ENCODE peak calls at places on chromosomes 4 and X, in eight cellular contexts. One of them, this sample, is unnamed.

GRCh38 chr4:95445251-95445650 is 103.5 kb downstream of the UNC5C start:
- DNase-seq in transverse colon: no peak
- DNase-seq in body of pancreas: no peak
- DNase-seq in keratinocyte: no peak
- DNase-seq in naive thymus-derived CD4-positive, alpha-beta T cell: no peak
- DNase-seq in ovary: no peak
- DNase-seq in WERI-Rb-1: no peak
- DNase-seq in lower lobe of right lung: no peak
- DNase-seq in this sample: no peak

GRCh38 chrX:72048515-72049455 is 82.9 kb downstream of the RTL5 start:
- DNase-seq in transverse colon: peak
- DNase-seq in WERI-Rb-1: peak
- DNase-seq in body of pancreas: no peak
- DNase-seq in ovary: no peak
- DNase-seq in keratinocyte: no peak
- DNase-seq in naive thymus-derived CD4-positive, alpha-beta T cell: peak
- DNase-seq in lower lobe of right lung: no peak
- DNase-seq in this sample: no peak

GRCh38 chr4:112234952-112235609 is 3.5 kb downstream of the AP1AR start:
- DNase-seq in ovary: peak
- DNase-seq in naive thymus-derived CD4-positive, alpha-beta T cell: peak
- DNase-seq in keratinocyte: peak
- DNase-seq in lower lobe of right lung: no peak
- DNase-seq in WERI-Rb-1: peak
- DNase-seq in body of pancreas: peak
- DNase-seq in transverse colon: peak
- DNase-seq in this sample: peak

GRCh38 chr4:61505773-61506640 is 305.9 kb downstream of the ADGRL3 start:
- DNase-seq in keratinocyte: no peak
- DNase-seq in ovary: no peak
- DNase-seq in naive thymus-derived CD4-positive, alpha-beta T cell: no peak
- DNase-seq in lower lobe of right lung: no peak
- DNase-seq in transverse colon: no peak
- DNase-seq in WERI-Rb-1: no peak
- DNase-seq in body of pancreas: no peak
- DNase-seq in this sample: peak

GRCh38 chrX:112368371-112368770 is 285.8 kb upstream of the TRPC5 start:
- DNase-seq in WERI-Rb-1: peak
- DNase-seq in body of pancreas: no peak
- DNase-seq in naive thymus-derived CD4-positive, alpha-beta T cell: no peak
- DNase-seq in keratinocyte: no peak
- DNase-seq in lower lobe of right lung: no peak
- DNase-seq in transverse colon: no peak
- DNase-seq in ovary: no peak
- DNase-seq in this sample: peak

GRCh38 chr4:7828011-7828720 is 111.5 kb downstream of the AFAP1 start:
- DNase-seq in keratinocyte: no peak
- DNase-seq in transverse colon: peak
- DNase-seq in WERI-Rb-1: no peak
- DNase-seq in ovary: peak
- DNase-seq in body of pancreas: peak
- DNase-seq in naive thymus-derived CD4-positive, alpha-beta T cell: no peak
- DNase-seq in lower lobe of right lung: peak
- DNase-seq in this sample: no peak

GRCh38 chr4:83305187-83305586 is 20.6 kb upstream of the COQ2 start:
- DNase-seq in keratinocyte: no peak
- DNase-seq in body of pancreas: no peak
- DNase-seq in WERI-Rb-1: no peak
- DNase-seq in ovary: no peak
- DNase-seq in transverse colon: no peak
- DNase-seq in naive thymus-derived CD4-positive, alpha-beta T cell: no peak
- DNase-seq in lower lobe of right lung: no peak
- DNase-seq in this sample: no peak

GRCh38 chr4:183326853-183327252 is 4.6 kb upstream of the CLDN24 start:
- DNase-seq in lower lobe of right lung: no peak
- DNase-seq in ovary: no peak
- DNase-seq in body of pancreas: no peak
- DNase-seq in WERI-Rb-1: no peak
- DNase-seq in naive thymus-derived CD4-positive, alpha-beta T cell: no peak
- DNase-seq in transverse colon: no peak
- DNase-seq in keratinocyte: no peak
- DNase-seq in this sample: no peak

GRCh38 chrX:12153741-12154140 is 15.5 kb downstream of the FRMPD4 start:
- DNase-seq in lower lobe of right lung: no peak
- DNase-seq in keratinocyte: no peak
- DNase-seq in WERI-Rb-1: no peak
- DNase-seq in body of pancreas: no peak
- DNase-seq in ovary: no peak
- DNase-seq in naive thymus-derived CD4-positive, alpha-beta T cell: no peak
- DNase-seq in transverse colon: no peak
- DNase-seq in this sample: no peak

GRCh38 chrX:39811391-39811790 is 286.4 kb downstream of the BCOR start:
- DNase-seq in WERI-Rb-1: peak
- DNase-seq in keratinocyte: no peak
- DNase-seq in lower lobe of right lung: no peak
- DNase-seq in ovary: no peak
- DNase-seq in body of pancreas: peak
- DNase-seq in naive thymus-derived CD4-positive, alpha-beta T cell: no peak
- DNase-seq in transverse colon: no peak
- DNase-seq in this sample: peak

GRCh38 chr4:54363037-54363436 is 133.9 kb downstream of the PDGFRA start:
- DNase-seq in transverse colon: no peak
- DNase-seq in keratinocyte: no peak
- DNase-seq in naive thymus-derived CD4-positive, alpha-beta T cell: no peak
- DNase-seq in body of pancreas: no peak
- DNase-seq in WERI-Rb-1: no peak
- DNase-seq in ovary: no peak
- DNase-seq in lower lobe of right lung: no peak
- DNase-seq in this sample: no peak

GRCh38 chrX:153372949-153373348 is 28.2 kb downstream of the PNMA6E start:
- DNase-seq in naive thymus-derived CD4-positive, alpha-beta T cell: no peak
- DNase-seq in body of pancreas: no peak
- DNase-seq in ovary: no peak
- DNase-seq in transverse colon: no peak
- DNase-seq in keratinocyte: no peak
- DNase-seq in WERI-Rb-1: no peak
- DNase-seq in lower lobe of right lung: no peak
- DNase-seq in this sample: no peak

GRCh38 chr4:186982160-186982559 is 258.5 kb upstream of the FAT1 start:
- DNase-seq in naive thymus-derived CD4-positive, alpha-beta T cell: no peak
- DNase-seq in WERI-Rb-1: no peak
- DNase-seq in body of pancreas: no peak
- DNase-seq in lower lobe of right lung: no peak
- DNase-seq in ovary: no peak
- DNase-seq in keratinocyte: no peak
- DNase-seq in transverse colon: no peak
- DNase-seq in this sample: no peak

DNA sequence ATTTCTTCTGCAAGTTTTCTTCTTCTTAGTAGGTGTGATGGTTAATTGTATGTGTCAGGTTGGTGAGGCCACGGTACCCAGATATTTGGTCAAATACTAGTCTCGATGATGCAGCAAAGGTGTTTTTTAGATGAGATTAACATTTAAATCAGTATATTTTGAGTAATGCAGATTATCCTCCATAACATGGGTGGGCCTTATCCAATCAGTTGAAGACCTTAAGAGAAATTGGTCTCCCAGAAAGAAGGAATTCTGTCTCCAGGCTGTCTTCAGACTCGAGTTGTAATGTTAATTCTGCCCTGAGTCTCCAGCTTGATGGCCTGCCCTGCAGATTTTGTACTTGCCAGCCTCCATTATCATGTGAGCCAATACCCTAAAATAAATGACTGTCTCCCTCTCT is 122.5 kb upstream of the TSPAN5 start:
- DNase-seq in transverse colon: no peak
- DNase-seq in ovary: no peak
- DNase-seq in naive thymus-derived CD4-positive, alpha-beta T cell: no peak
- DNase-seq in body of pancreas: no peak
- DNase-seq in keratinocyte: no peak
- DNase-seq in lower lobe of right lung: no peak
- DNase-seq in WERI-Rb-1: no peak
- DNase-seq in this sample: no peak
- H3K27ac ChIP-seq in transverse colon: no peak
- H3K27ac ChIP-seq in ovary: no peak
- H3K27ac ChIP-seq in naive thymus-derived CD4-positive, alpha-beta T cell: no peak
- H3K27ac ChIP-seq in body of pancreas: no peak
- H3K27ac ChIP-seq in keratinocyte: no peak
- H3K27ac ChIP-seq in lower lobe of right lung: no peak
- H3K27ac ChIP-seq in WERI-Rb-1: no peak
- H3K27ac ChIP-seq in this sample: no peak

DNA sequence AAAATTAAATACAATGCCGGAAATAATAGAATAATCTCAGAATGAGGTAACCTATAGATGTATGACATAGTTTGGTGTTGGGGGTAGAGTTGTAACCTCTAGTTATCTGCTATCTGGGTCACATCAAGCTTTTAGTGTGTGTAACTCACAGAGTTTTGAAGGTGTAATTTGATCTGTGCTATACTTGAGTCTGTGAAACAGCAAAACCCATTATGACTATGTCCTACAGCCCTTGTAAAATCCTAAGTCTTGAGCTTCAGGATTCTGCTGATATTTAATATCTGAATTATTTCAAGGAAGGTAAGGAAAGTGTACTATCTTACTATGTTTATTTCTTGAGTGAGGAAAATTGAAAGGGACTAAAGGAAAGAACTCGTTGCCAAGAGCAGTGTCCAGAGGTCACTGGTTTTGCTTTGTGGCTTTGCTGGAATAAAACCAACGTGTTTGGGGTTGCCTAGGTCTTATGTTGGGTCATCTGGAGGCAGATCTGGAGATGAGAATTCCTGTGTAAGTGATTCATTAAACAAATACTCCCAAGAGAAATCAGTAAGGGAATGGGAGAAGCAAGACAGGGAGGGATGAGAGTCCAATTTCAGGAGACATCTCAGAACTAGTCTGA is 107.8 kb upstream of the CBLL2 start:
- DNase-seq in naive thymus-derived CD4-positive, alpha-beta T cell: no peak
- DNase-seq in ovary: no peak
- DNase-seq in lower lobe of right lung: no peak
- DNase-seq in transverse colon: no peak
- DNase-seq in body of pancreas: no peak
- DNase-seq in WERI-Rb-1: no peak
- DNase-seq in keratinocyte: no peak
- DNase-seq in this sample: no peak
- H3K27ac ChIP-seq in naive thymus-derived CD4-positive, alpha-beta T cell: no peak
- H3K27ac ChIP-seq in ovary: no peak
- H3K27ac ChIP-seq in lower lobe of right lung: no peak
- H3K27ac ChIP-seq in transverse colon: no peak
- H3K27ac ChIP-seq in body of pancreas: no peak
- H3K27ac ChIP-seq in WERI-Rb-1: no peak
- H3K27ac ChIP-seq in keratinocyte: no peak
- H3K27ac ChIP-seq in this sample: no peak

GRCh38 chr4:101050836-101051205 is 296.5 kb downstream of the PPP3CA start:
- DNase-seq in ovary: no peak
- DNase-seq in keratinocyte: no peak
- DNase-seq in body of pancreas: no peak
- DNase-seq in naive thymus-derived CD4-positive, alpha-beta T cell: no peak
- DNase-seq in WERI-Rb-1: no peak
- DNase-seq in transverse colon: no peak
- DNase-seq in lower lobe of right lung: no peak
- DNase-seq in this sample: no peak

GRCh38 chr4:101050088-101050835 is 297.1 kb downstream of the PPP3CA start:
- DNase-seq in transverse colon: no peak
- DNase-seq in lower lobe of right lung: no peak
- DNase-seq in body of pancreas: no peak
- DNase-seq in ovary: no peak
- DNase-seq in WERI-Rb-1: no peak
- DNase-seq in naive thymus-derived CD4-positive, alpha-beta T cell: no peak
- DNase-seq in keratinocyte: no peak
- DNase-seq in this sample: no peak

GRCh38 chr4:101044766-101045165 is 302.6 kb downstream of the PPP3CA start:
- DNase-seq in body of pancreas: no peak
- DNase-seq in keratinocyte: no peak
- DNase-seq in transverse colon: no peak
- DNase-seq in ovary: no peak
- DNase-seq in naive thymus-derived CD4-positive, alpha-beta T cell: no peak
- DNase-seq in lower lobe of right lung: no peak
- DNase-seq in WERI-Rb-1: no peak
- DNase-seq in this sample: no peak

GRCh38 chr4:101055392-101055791 is 291.9 kb downstream of the PPP3CA start:
- DNase-seq in WERI-Rb-1: no peak
- DNase-seq in keratinocyte: no peak
- DNase-seq in transverse colon: no peak
- DNase-seq in body of pancreas: no peak
- DNase-seq in lower lobe of right lung: no peak
- DNase-seq in naive thymus-derived CD4-positive, alpha-beta T cell: no peak
- DNase-seq in ovary: no peak
- DNase-seq in this sample: no peak

DNA sequence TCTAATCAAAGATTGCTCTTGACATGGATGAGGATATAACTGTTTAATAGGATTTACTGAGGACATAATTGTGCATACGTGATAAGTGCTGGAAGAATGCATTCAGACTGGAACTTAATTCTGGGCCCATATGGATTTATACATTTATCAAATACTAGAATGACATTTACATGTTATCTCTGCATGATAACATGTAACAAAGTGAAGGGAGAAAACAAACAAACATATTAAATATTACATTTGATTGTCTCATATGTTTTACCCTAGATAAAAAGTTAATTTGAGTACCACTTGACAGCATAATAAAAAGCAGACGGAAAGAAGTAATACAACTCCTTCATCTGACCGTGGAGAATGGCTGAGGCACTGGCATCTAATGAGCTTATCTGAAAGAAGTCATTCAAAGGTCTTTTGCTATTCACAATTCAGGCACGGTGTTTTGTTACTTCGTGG is 297.8 kb downstream of the PPP3CA start:
- DNase-seq in ovary: no peak
- DNase-seq in body of pancreas: no peak
- DNase-seq in naive thymus-derived CD4-positive, alpha-beta T cell: no peak
- DNase-seq in WERI-Rb-1: no peak
- DNase-seq in lower lobe of right lung: no peak
- DNase-seq in keratinocyte: no peak
- DNase-seq in transverse colon: no peak
- DNase-seq in this sample: peak
- H3K27ac ChIP-seq in ovary: no peak
- H3K27ac ChIP-seq in body of pancreas: no peak
- H3K27ac ChIP-seq in naive thymus-derived CD4-positive, alpha-beta T cell: no peak
- H3K27ac ChIP-seq in WERI-Rb-1: no peak
- H3K27ac ChIP-seq in lower lobe of right lung: no peak
- H3K27ac ChIP-seq in keratinocyte: no peak
- H3K27ac ChIP-seq in transverse colon: no peak
- H3K27ac ChIP-seq in this sample: no peak

DNA sequence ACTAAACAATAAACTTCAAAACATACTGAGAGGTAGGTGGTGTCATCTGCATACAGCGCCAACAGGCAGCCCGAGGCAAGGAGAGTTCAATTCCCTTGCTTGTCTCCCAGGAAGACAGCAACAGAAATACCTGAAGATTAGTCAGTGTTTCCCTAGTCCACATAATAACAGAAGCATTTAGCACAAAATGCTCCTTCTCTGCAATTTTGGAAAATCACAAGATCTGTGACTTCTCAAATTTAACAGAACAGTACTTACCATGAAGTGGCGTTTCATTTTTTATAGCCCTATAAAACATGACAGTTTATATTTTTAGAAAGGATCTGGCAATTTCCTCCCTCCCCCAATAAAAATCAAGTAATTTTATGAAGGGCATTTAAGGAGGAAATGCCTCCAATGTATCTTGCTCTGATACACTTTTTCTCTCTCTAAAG is 67.1 kb upstream of the MYOZ2 start:
- DNase-seq in transverse colon: no peak
- DNase-seq in naive thymus-derived CD4-positive, alpha-beta T cell: no peak
- DNase-seq in lower lobe of right lung: no peak
- DNase-seq in ovary: no peak
- DNase-seq in body of pancreas: no peak
- DNase-seq in WERI-Rb-1: no peak
- DNase-seq in keratinocyte: peak
- DNase-seq in this sample: no peak
- H3K27ac ChIP-seq in transverse colon: peak
- H3K27ac ChIP-seq in naive thymus-derived CD4-positive, alpha-beta T cell: no peak
- H3K27ac ChIP-seq in lower lobe of right lung: no peak
- H3K27ac ChIP-seq in ovary: no peak
- H3K27ac ChIP-seq in body of pancreas: no peak
- H3K27ac ChIP-seq in WERI-Rb-1: no peak
- H3K27ac ChIP-seq in keratinocyte: peak
- H3K27ac ChIP-seq in this sample: no peak